ENCODE peak calls at places on chromosomes 11 and 22, in seven cellular contexts. F is lower lobe of right lung, Y is Peyer's patch, T is cardiac muscle cell, M is MM.1S, H is left ventricle myocardium inferior, E is tibial artery. O is an unnamed sample. For H3K4me1, the result is how much of the 10 kb centered on the place peaks cover.

GRCh38 chr22:22684605-22685561 is 40.5 kb downstream of the GGTLC2 start:
- DNase-seq in F (no peak), Y (peak), T (peak), M (peak), H (no peak), E (peak), O (no peak)

GRCh38 chr22:17968126-17968525 is 56.2 kb downstream of the MICAL3 start:
- DNase-seq in F (no peak), Y (no peak), T (no peak), M (no peak), H (no peak), E (no peak), O (no peak)

GRCh38 chr11:122746050-122746478 is 90.5 kb downstream of the UBASH3B start:
- DNase-seq in F (no peak), Y (no peak), T (no peak), M (peak), H (no peak), E (no peak), O (peak)

GRCh38 chr11:95705485-95706124 is 84.0 kb downstream of the FAM76B start:
- DNase-seq in F (peak), Y (peak), T (peak), M (peak), H (peak), E (peak), O (peak)

GRCh38 chr22:36577019-36577418 is 48.1 kb upstream of the EIF3D start:
- DNase-seq in F (no peak), Y (no peak), T (peak), M (no peak), H (no peak), E (no peak), O (no peak)

GRCh38 chr22:30314918-30315317 is 11.8 kb downstream of the TBC1D10A start:
- DNase-seq in F (no peak), Y (no peak), T (no peak), M (no peak), H (no peak), E (no peak), O (no peak)

GRCh38 chr11:128018692-128019091 is 568.7 kb downstream of the ETS1 start:
- DNase-seq in F (no peak), Y (no peak), T (no peak), M (no peak), H (no peak), E (no peak), O (no peak)

GRCh38 chr11:119717839-119718534 is 11.0 kb downstream of the NECTIN1 start:
- DNase-seq in F (no peak), Y (no peak), T (no peak), M (no peak), H (no peak), E (no peak), O (no peak)

GRCh38 chr11:116420770-116421528 is 351.8 kb downstream of the BUD13 start:
- DNase-seq in F (no peak), Y (peak), T (peak), M (no peak), H (no peak), E (no peak), O (no peak)

GRCh38 chr22:36334838-36335603 is 52.7 kb downstream of the MYH9 start:
- DNase-seq in F (no peak), Y (no peak), T (peak), M (no peak), H (no peak), E (no peak), O (no peak)

GRCh38 chr22:36546932-36547331 is 18.0 kb upstream of the EIF3D start:
- DNase-seq in F (no peak), Y (no peak), T (peak), M (no peak), H (no peak), E (no peak), O (no peak)

GRCh38 chr11:24400059-24400665 is 96.7 kb upstream of the LUZP2 start:
- DNase-seq in F (no peak), Y (no peak), T (no peak), M (no peak), H (no peak), E (no peak), O (no peak)

GRCh38 chr11:17529814-17530162 is 14.4 kb downstream of the USH1C start:
- DNase-seq in F (no peak), Y (no peak), T (no peak), M (no peak), H (no peak), E (no peak), O (no peak)

GRCh38 chr11:100923555-100923954 is 206.1 kb downstream of the PGR start:
- DNase-seq in F (no peak), Y (no peak), T (no peak), M (no peak), H (no peak), E (no peak), O (no peak)

GRCh38 chr11:6900327-6900999 is 8.2 kb upstream of the OR2D2 start:
- DNase-seq in F (no peak), Y (no peak), T (no peak), M (peak), H (no peak), E (no peak), O (no peak)

GRCh38 chr11:93494341-93494740 is 48.9 kb downstream of the SMCO4 start:
- DNase-seq in F (no peak), Y (no peak), T (no peak), M (no peak), H (no peak), E (no peak), O (no peak)

GRCh38 chr11:31509017-31509411 is 408 bp downstream of the IMMP1L start:
- DNase-seq in F (no peak), Y (no peak), T (no peak), M (no peak), H (no peak), E (no peak), O (no peak)

GRCh38 chr22:28983190-28983589 is 78.4 kb downstream of the C22orf31 start:
- DNase-seq in F (no peak), Y (no peak), T (no peak), M (no peak), H (no peak), E (no peak), O (no peak)

GRCh38 chr11:115085461-115086220 is 407.3 kb downstream of the NXPE2 start:
- DNase-seq in F (no peak), Y (no peak), T (no peak), M (no peak), H (no peak), E (no peak), O (no peak)

GRCh38 chr11:115081972-115082371 is 403.6 kb downstream of the NXPE2 start:
- DNase-seq in F (no peak), Y (no peak), T (no peak), M (no peak), H (no peak), E (no peak), O (no peak)

GRCh38 chr11:115084191-115084590 is 405.9 kb downstream of the NXPE2 start:
- DNase-seq in F (no peak), Y (no peak), T (no peak), M (no peak), H (no peak), E (no peak), O (no peak)

GRCh38 chr11:115080923-115081322 is 402.6 kb downstream of the NXPE2 start:
- DNase-seq in F (no peak), Y (no peak), T (no peak), M (no peak), H (no peak), E (no peak), O (no peak)

DNA sequence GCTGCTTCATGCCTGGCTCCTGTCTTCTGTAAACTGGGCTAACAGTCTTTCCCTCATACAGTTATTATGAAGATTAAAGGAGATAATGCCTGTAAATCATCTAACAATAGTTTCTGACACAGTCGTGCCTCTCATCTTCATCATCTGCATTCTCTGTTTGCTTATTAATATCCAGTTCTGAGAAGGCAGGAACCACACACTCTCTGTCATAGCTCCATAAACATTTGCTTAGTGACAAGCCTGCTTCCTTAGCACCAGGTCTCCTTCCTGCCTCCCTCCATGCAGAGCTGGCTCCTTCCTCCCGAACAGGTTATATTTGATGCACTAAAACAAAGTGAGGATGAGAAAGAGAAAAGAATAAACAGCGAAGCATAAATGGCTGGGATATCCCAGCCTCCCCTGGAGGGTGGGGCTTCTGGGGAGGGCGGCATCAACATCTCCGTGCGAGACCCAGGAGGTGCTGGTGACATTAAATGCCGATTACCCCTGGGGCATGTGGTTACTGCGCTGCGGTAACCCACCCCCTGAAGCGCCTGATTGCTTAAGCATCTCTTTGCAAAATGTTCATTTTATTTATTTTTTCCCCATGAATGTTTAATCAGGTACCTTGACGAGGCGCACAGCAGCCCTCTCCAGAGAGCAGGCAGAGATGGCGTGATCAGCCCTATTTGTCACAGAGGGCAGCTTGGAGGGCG is 404.9 kb downstream of the NXPE2 start:
- DNase-seq in F (no peak), Y (no peak), T (no peak), M (no peak), H (no peak), E (no peak), O (no peak)
- H3K27ac ChIP-seq in F (no peak), Y (no peak), T (no peak), M (no peak), H (no peak), E (no peak), O (no peak)

DNA sequence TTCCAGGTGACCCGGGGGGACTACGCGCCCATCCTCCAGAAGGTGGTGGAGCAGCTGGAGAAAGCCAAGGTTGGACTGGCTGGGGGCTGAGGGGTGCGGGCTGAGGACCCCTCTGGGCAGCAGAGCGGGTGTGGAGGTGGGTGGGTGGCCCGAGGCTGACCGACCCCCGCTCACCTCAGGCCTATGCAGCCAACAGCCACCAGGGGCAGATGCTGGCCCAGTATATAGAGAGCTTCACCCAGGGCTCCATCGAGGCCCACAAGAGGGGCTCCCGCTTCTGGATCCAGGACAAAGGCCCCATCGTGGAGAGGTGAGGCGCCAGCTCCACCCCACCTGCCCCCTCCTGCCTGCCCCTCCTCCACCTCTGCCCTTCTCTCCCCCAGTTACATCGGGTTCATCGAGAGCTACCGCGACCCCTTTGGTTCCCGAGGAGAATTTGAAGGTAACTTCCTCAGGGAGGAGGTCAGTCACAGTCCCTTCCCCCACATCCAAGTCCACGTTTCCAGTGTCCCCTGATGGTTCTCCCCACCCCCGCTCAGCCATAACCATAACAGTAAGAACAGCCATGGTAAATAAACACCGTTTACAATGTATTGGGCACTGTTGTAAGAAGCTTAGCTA is 11.2 kb downstream of the DPP3 start:
- DNase-seq in F (no peak), Y (no peak), T (no peak), M (no peak), H (no peak), E (no peak), O (no peak)
- TF ChIP-seq CTCF in F (no peak), Y (peak), T (peak), M (peak), H (peak), E (no peak), O (no peak)

DNA sequence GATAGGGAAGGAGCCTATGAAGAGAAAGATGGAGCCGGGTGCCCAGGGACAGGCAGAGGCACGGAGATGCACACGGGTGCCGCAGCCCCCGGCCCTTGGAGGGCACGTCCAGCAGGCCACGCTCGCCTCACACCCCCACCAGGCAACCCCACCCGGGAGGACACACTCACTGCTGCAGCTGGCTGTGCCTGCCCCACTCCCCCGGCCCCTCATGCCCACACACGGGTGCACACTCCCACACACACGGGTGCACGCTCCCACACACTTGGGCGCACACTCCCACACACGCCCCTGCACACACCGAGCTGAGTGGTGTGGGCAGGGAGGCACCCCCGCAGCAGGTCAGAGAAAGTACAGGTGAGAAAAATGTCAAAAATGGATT is 1.1 kb downstream of the MOB2 start:
- DNase-seq in F (peak), Y (peak), T (no peak), M (no peak), H (peak), E (peak), O (no peak)
- H3K4me1 ChIP-seq in F (half or more), Y (under half), T (under half), M (under half), H (half or more), E (half or more), O (under half)

DNA sequence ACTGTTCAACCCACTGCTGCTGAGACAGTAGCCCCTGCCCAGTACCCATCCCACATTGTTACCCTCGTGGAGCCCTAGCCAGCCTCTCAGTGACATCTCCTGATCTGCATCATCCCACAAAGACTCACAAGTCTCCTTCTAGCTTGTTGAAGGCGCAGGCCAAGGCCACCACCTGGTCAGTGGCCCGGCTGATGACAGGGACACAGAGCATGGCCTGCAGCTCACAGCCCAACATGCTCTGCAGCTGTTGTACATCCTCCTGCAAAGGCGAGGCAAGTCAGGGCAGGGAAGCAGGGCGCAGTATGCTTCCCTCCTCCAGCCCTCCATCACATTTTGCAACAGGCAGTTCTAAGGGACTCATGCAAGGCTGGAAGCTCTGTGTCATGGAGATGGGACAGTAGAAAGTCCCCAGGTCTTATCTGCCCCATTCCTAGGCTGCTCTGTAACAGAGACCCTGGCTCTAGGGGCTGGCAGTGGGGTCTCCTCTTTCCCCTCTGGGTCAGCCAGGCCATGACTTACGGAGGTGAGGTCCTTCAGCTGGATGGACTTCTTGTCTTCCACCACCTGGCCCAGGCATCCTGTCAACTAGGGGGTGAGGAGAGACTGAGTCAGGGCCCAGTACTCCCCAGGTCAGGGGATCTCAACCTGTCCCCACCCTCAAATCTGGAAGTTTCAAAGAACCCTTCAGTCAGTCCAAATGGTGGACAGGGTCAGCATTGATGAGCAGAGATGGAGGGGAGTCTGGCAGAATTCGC is 85.4 kb downstream of the PDE2A start:
- DNase-seq in F (no peak), Y (peak), T (no peak), M (no peak), H (no peak), E (no peak), O (no peak)
- H3K27ac ChIP-seq in F (no peak), Y (no peak), T (no peak), M (no peak), H (no peak), E (no peak), O (no peak)

DNA sequence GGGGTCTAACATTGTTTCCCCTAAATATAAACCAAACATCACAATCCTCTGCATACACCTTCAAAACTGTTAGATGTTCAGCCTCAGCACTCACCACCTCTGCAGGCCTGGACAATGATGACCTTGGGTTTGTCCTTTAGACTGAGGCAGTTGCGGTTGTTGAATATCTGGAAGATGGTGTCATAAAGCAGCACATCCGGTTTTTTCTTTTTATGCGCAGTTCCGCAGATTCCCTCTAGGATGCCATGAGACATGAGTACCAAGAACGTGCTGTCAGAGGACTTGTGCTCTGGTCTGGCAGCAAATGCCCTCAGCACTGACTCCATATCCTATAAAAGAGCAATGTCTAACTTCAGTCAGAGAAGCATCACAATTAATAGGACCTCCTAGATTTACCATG is 22.8 kb downstream of the CASP5 start:
- DNase-seq in F (no peak), Y (no peak), T (no peak), M (no peak), H (no peak), E (no peak), O (no peak)
- TF ChIP-seq CTCF in F (no peak), Y (peak), T (no peak), M (peak), H (no peak), E (no peak), O (no peak)

GRCh38 chr22:19875531-19876313 is 21.0 kb upstream of the GNB1L start:
- DNase-seq in F (peak), Y (peak), T (peak), M (no peak), H (peak), E (peak), O (no peak)
- H3K4me1 ChIP-seq in F (under half), Y (under half), T (under half), M (under half), H (under half), E (under half), O (under half)

DNA sequence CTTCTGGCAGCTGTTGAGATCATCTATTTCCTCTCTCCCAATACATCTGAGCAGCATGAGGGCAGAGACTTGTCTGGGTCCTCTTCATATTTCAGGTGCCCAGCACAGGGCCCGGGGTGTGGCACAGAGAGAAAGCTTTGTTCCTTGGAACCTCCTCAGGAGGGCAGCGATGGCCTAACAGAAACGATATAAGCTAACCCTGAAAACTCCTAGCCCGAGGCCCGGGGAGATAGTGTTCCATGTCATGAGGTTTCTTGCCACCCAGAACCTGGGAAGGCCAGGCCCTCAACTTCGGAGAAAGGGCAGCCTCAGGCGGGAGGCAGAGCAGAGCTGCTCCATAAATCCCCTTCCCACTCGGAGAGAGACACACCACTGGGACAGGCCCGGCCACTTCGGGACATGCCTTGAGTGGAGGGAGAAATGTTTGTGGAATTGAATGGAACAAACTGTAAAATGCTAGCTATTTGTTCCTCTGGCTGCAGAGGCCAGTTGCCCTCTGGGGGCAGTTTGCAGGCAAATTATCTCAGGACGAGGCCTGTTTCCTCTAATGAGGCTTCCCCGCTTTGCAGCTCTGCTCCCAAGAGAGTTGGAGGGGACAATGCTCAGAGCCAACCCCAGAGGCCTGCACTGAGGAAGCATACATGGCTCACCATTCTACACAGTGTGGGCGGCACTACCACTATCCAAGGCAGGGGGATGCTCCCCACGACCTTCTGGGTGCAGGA is 11.6 kb downstream of the ARRB1 start:
- DNase-seq in F (no peak), Y (peak), T (no peak), M (no peak), H (peak), E (no peak), O (no peak)
- H3K27ac ChIP-seq in F (peak), Y (peak), T (peak), M (no peak), H (peak), E (peak), O (peak)

GRCh38 chr22:50101870-50102565 is 12.2 kb downstream of the MOV10L1 start:
- DNase-seq in F (no peak), Y (no peak), T (no peak), M (no peak), H (no peak), E (peak), O (no peak)

GRCh38 chr22:50104149-50104548 is 14.3 kb downstream of the MOV10L1 start:
- DNase-seq in F (no peak), Y (no peak), T (no peak), M (no peak), H (no peak), E (peak), O (no peak)

GRCh38 chr22:50107529-50107928 is 17.7 kb downstream of the MOV10L1 start:
- DNase-seq in F (no peak), Y (no peak), T (no peak), M (no peak), H (no peak), E (no peak), O (no peak)

GRCh38 chr22:50105529-50106100 is 15.8 kb downstream of the MOV10L1 start:
- DNase-seq in F (no peak), Y (no peak), T (peak), M (peak), H (no peak), E (no peak), O (no peak)

DNA sequence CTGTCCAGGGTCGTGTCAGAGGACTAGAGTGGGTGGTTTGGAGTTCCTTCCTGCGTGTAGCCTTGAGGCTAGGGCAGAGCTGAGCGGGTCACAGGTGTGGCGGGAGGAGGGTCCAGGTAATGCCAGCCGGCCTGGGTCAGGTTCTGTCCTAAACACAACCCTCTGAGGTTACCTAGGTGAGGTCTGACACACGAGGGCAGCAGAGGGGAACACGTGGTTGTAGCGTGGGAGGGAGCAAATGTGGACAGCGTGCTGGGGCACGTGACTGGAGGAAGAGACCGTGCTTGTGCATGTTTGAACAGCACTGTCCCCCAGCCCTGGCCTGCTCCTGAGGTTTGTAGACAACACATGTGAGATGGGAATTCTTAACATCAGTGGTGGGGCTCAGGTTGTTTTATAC is 13.1 kb downstream of the MOV10L1 start:
- DNase-seq in F (no peak), Y (no peak), T (no peak), M (no peak), H (no peak), E (peak), O (no peak)
- TF ChIP-seq CTCF in F (no peak), Y (no peak), T (no peak), M (no peak), H (no peak), E (no peak), O (no peak)

GRCh38 chr11:45024357-45024756 is 73.7 kb upstream of the TP53I11 start:
- DNase-seq in F (no peak), Y (no peak), T (no peak), M (no peak), H (no peak), E (no peak), O (no peak)
- H3K4me1 ChIP-seq in F (under half), Y (under half), T (under half), M (under half), H (half or more), E (under half), O (under half)

O was measured in CD8-positive, alpha-beta T cell.